ENCODE peak calls at places on chromosomes 5 and 9, in nine cellular contexts. One of them, this sample, is unnamed.

GRCh38 chr5:172149073-172149472 is 39.0 kb downstream of the STK10 start:
- DNase-seq in Calu3: no peak
- DNase-seq in HFFc6: peak; percentile 74
- DNase-seq in PC-3: no peak
- DNase-seq in IMR-90: peak; percentile 89
- DNase-seq in EL: peak; percentile 87
- DNase-seq in cardiac fibroblast: peak; percentile 61
- DNase-seq in myocyte: no peak
- DNase-seq in NCI-H526: no peak
- DNase-seq in this sample: no peak

GRCh38 chr9:16153221-16153620 is 600.4 kb downstream of the CCDC171 start:
- DNase-seq in cardiac fibroblast: no peak
- DNase-seq in myocyte: no peak
- DNase-seq in EL: no peak
- DNase-seq in IMR-90: no peak
- DNase-seq in HFFc6: no peak
- DNase-seq in Calu3: no peak
- DNase-seq in NCI-H526: no peak
- DNase-seq in PC-3: no peak
- DNase-seq in this sample: no peak

GRCh38 chr5:85182344-85182743 is 797.7 kb upstream of the EDIL3 start:
- DNase-seq in NCI-H526: no peak
- DNase-seq in cardiac fibroblast: no peak
- DNase-seq in Calu3: no peak
- DNase-seq in HFFc6: no peak
- DNase-seq in EL: no peak
- DNase-seq in myocyte: peak; percentile 83
- DNase-seq in PC-3: no peak
- DNase-seq in IMR-90: no peak
- DNase-seq in this sample: no peak

GRCh38 chr5:176186107-176186506 is 52.1 kb upstream of the SIMC1 start:
- DNase-seq in Calu3: no peak
- DNase-seq in IMR-90: no peak
- DNase-seq in NCI-H526: no peak
- DNase-seq in myocyte: no peak
- DNase-seq in EL: no peak
- DNase-seq in cardiac fibroblast: no peak
- DNase-seq in PC-3: no peak
- DNase-seq in HFFc6: no peak
- DNase-seq in this sample: no peak

GRCh38 chr5:128644863-128645262 is 106.8 kb upstream of the FBN2 start:
- DNase-seq in myocyte: peak; percentile 25
- DNase-seq in cardiac fibroblast: peak; percentile 60
- DNase-seq in NCI-H526: no peak
- DNase-seq in HFFc6: peak; percentile 77
- DNase-seq in Calu3: no peak
- DNase-seq in IMR-90: peak; percentile 96
- DNase-seq in EL: peak; percentile 84
- DNase-seq in PC-3: peak; percentile 36
- DNase-seq in this sample: no peak

GRCh38 chr5:112492291-112492690 is 73.2 kb upstream of the EPB41L4A start:
- DNase-seq in cardiac fibroblast: peak; percentile 62
- DNase-seq in PC-3: peak; percentile 69
- DNase-seq in HFFc6: peak; percentile 75
- DNase-seq in EL: peak; percentile 66
- DNase-seq in Calu3: peak; percentile 77
- DNase-seq in IMR-90: peak; percentile 23
- DNase-seq in myocyte: peak; percentile 66
- DNase-seq in NCI-H526: peak; percentile 4
- DNase-seq in this sample: no peak

GRCh38 chr5:125032286-125032685 is 285.8 kb upstream of the ZNF608 start:
- DNase-seq in myocyte: peak; percentile 53
- DNase-seq in EL: no peak
- DNase-seq in PC-3: peak; percentile 29
- DNase-seq in NCI-H526: no peak
- DNase-seq in cardiac fibroblast: peak; percentile 36
- DNase-seq in Calu3: no peak
- DNase-seq in HFFc6: no peak
- DNase-seq in IMR-90: peak; percentile 42
- DNase-seq in this sample: no peak

GRCh38 chr5:61991426-61991825 is 314.6 kb upstream of the KIF2A start:
- DNase-seq in IMR-90: no peak
- DNase-seq in Calu3: peak; percentile 25
- DNase-seq in PC-3: no peak
- DNase-seq in cardiac fibroblast: no peak
- DNase-seq in HFFc6: no peak
- DNase-seq in NCI-H526: no peak
- DNase-seq in myocyte: no peak
- DNase-seq in EL: no peak
- DNase-seq in this sample: no peak

GRCh38 chr5:150277043-150277442 is 12.5 kb downstream of the CAMK2A start:
- DNase-seq in cardiac fibroblast: no peak
- DNase-seq in HFFc6: no peak
- DNase-seq in Calu3: no peak
- DNase-seq in myocyte: no peak
- DNase-seq in IMR-90: no peak
- DNase-seq in EL: no peak
- DNase-seq in PC-3: no peak
- DNase-seq in NCI-H526: no peak
- DNase-seq in this sample: no peak

GRCh38 chr5:87069974-87070608 is 197.6 kb upstream of the RASA1 start:
- DNase-seq in NCI-H526: no peak
- DNase-seq in EL: peak; percentile 63
- DNase-seq in PC-3: peak; percentile 84
- DNase-seq in cardiac fibroblast: peak; percentile 81
- DNase-seq in myocyte: peak; percentile 73
- DNase-seq in Calu3: peak; percentile 74
- DNase-seq in IMR-90: peak; percentile 77
- DNase-seq in HFFc6: peak; percentile 68
- DNase-seq in this sample: no peak

GRCh38 chr9:92974696-92975451 is 27.6 kb downstream of the FGD3 start:
- DNase-seq in Calu3: no peak
- DNase-seq in HFFc6: no peak
- DNase-seq in NCI-H526: no peak
- DNase-seq in IMR-90: no peak
- DNase-seq in PC-3: peak; percentile 25
- DNase-seq in cardiac fibroblast: no peak
- DNase-seq in myocyte: no peak
- DNase-seq in EL: no peak
- DNase-seq in this sample: no peak

GRCh38 chr9:105205787-105206511 is 38.5 kb upstream of the SLC44A1 start:
- DNase-seq in EL: peak; percentile 74
- DNase-seq in NCI-H526: no peak
- DNase-seq in myocyte: peak; percentile 69
- DNase-seq in Calu3: no peak
- DNase-seq in IMR-90: peak; percentile 94
- DNase-seq in PC-3: peak; percentile 32
- DNase-seq in cardiac fibroblast: peak; percentile 96
- DNase-seq in HFFc6: peak; percentile 81
- DNase-seq in this sample: peak; percentile 2

GRCh38 chr9:124266139-124266825 is 8.5 kb downstream of the NEK6 start:
- DNase-seq in myocyte: peak; percentile 46
- DNase-seq in cardiac fibroblast: no peak
- DNase-seq in NCI-H526: no peak
- DNase-seq in IMR-90: peak; percentile 67
- DNase-seq in Calu3: no peak
- DNase-seq in HFFc6: peak; percentile 53
- DNase-seq in EL: peak; percentile 57
- DNase-seq in PC-3: no peak
- DNase-seq in this sample: no peak

GRCh38 chr9:96612966-96613589 is 6.6 kb downstream of the CDC14B start:
- DNase-seq in NCI-H526: no peak
- DNase-seq in PC-3: no peak
- DNase-seq in EL: no peak
- DNase-seq in Calu3: no peak
- DNase-seq in myocyte: no peak
- DNase-seq in HFFc6: no peak
- DNase-seq in IMR-90: no peak
- DNase-seq in cardiac fibroblast: no peak
- DNase-seq in this sample: no peak

GRCh38 chr5:137415231-137415681 is 83.9 kb downstream of the SPOCK1 start:
- DNase-seq in Calu3: no peak
- DNase-seq in cardiac fibroblast: peak; percentile 59
- DNase-seq in HFFc6: peak; percentile 83
- DNase-seq in EL: peak; percentile 80
- DNase-seq in IMR-90: peak; percentile 70
- DNase-seq in NCI-H526: no peak
- DNase-seq in PC-3: peak; percentile 61
- DNase-seq in myocyte: peak; percentile 29
- DNase-seq in this sample: no peak

GRCh38 chr5:170315154-170315553 is 17.6 kb upstream of the LCP2 start:
- DNase-seq in NCI-H526: peak; percentile 34
- DNase-seq in HFFc6: no peak
- DNase-seq in PC-3: no peak
- DNase-seq in EL: no peak
- DNase-seq in IMR-90: no peak
- DNase-seq in myocyte: no peak
- DNase-seq in Calu3: no peak
- DNase-seq in cardiac fibroblast: peak; percentile 60
- DNase-seq in this sample: peak; percentile 76